ENCODE peak calls at places on chromosome 19, in ten cellular contexts. V is naive thymus-derived CD4-positive, alpha-beta T cell; D is upper lobe of left lung; O is CD8-positive, alpha-beta memory T cell; A is aorta; H is hepatocyte; W is ovary; Q is stomach; S is upper lobe of right lung; E is SJSA1. G is an unnamed sample.

GRCh38 chr19:8307400-8307964 is 676 bp downstream of the CD320 start:
- DNase-seq in V (no peak), D (no peak), O (no peak), A (peak; percentile 78), H (no peak), W (no peak), Q (peak; percentile 25), S (no peak), E (no peak), G (peak; percentile 35)

GRCh38 chr19:662207-662961 is 630 bp downstream of the RNF126 start:
- DNase-seq in V (peak; percentile 70), D (peak; percentile 91), O (peak; percentile 77), A (no peak), H (peak; percentile 75), W (no peak), Q (peak; percentile 68), S (peak; percentile 84), E (peak; percentile 47), G (no peak)

GRCh38 chr19:6233051-6233826 is 46.5 kb downstream of the MLLT1 start:
- DNase-seq in V (no peak), D (peak; percentile 84), O (no peak), A (peak; percentile 87), H (no peak), W (peak; percentile 73), Q (peak; percentile 83), S (peak; percentile 82), E (peak; percentile 18), G (peak; percentile 37)

GRCh38 chr19:53908933-53909415 is at the start of gene CACNG7:
- DNase-seq in V (no peak), D (no peak), O (no peak), A (no peak), H (no peak), W (no peak), Q (no peak), S (no peak), E (no peak), G (no peak)

GRCh38 chr19:48509467-48510194 is 2.0 kb downstream of the LMTK3 start:
- DNase-seq in V (no peak), D (no peak), O (no peak), A (no peak), H (no peak), W (no peak), Q (no peak), S (no peak), E (no peak), G (no peak)

GRCh38 chr19:8578642-8579265 is 1.5 kb upstream of the MYO1F start:
- DNase-seq in V (peak; percentile 75), D (no peak), O (peak; percentile 69), A (peak; percentile 91), H (peak; percentile 87), W (peak; percentile 82), Q (peak; percentile 83), S (peak; percentile 86), E (peak; percentile 61), G (no peak)

GRCh38 chr19:1383014-1383310 is 745 bp upstream of the NDUFS7 start:
- DNase-seq in V (no peak), D (no peak), O (no peak), A (no peak), H (no peak), W (no peak), Q (no peak), S (no peak), E (no peak), G (no peak)

GRCh38 chr19:29724102-29724641 is 9.1 kb upstream of the C19orf12 start:
- DNase-seq in V (peak; percentile 29), D (peak; percentile 83), O (no peak), A (no peak), H (peak; percentile 46), W (no peak), Q (no peak), S (no peak), E (no peak), G (no peak)

GRCh38 chr19:17802137-17802858 is 7.4 kb downstream of the B3GNT3 start:
- DNase-seq in V (no peak), D (no peak), O (no peak), A (no peak), H (no peak), W (no peak), Q (no peak), S (no peak), E (no peak), G (no peak)

GRCh38 chr19:46716013-46716671 is 772 bp downstream of the PRKD2 start:
- DNase-seq in V (no peak), D (no peak), O (no peak), A (peak; percentile 80), H (peak; percentile 57), W (no peak), Q (peak; percentile 39), S (no peak), E (no peak), G (peak; percentile 73)

GRCh38 chr19:17184381-17184841 is 30.7 kb upstream of the USE1 start:
- DNase-seq in V (peak; percentile 59), D (no peak), O (peak; percentile 68), A (no peak), H (no peak), W (no peak), Q (no peak), S (no peak), E (no peak), G (no peak)

GRCh38 chr19:24004166-24004565 is 82.8 kb upstream of the ZNF254 start:
- DNase-seq in V (no peak), D (no peak), O (no peak), A (no peak), H (no peak), W (no peak), Q (no peak), S (no peak), E (no peak), G (no peak)

GRCh38 chr19:17264641-17264979 is at the start of gene USHBP1:
- DNase-seq in V (no peak), D (no peak), O (no peak), A (no peak), H (no peak), W (no peak), Q (no peak), S (no peak), E (no peak), G (no peak)

GRCh38 chr19:18832331-18833140 is 777 bp downstream of the UPF1 start:
- DNase-seq in V (no peak), D (peak; percentile 35), O (no peak), A (no peak), H (peak; percentile 55), W (peak; percentile 67), Q (no peak), S (no peak), E (peak; percentile 42), G (no peak)

GRCh38 chr19:16394681-16395375 is 70.2 kb downstream of the KLF2 start:
- DNase-seq in V (no peak), D (no peak), O (no peak), A (no peak), H (no peak), W (no peak), Q (no peak), S (no peak), E (no peak), G (no peak)

GRCh38 chr19:3250675-3251074 is 26.2 kb downstream of the CELF5 start:
- DNase-seq in V (no peak), D (no peak), O (no peak), A (no peak), H (no peak), W (no peak), Q (no peak), S (no peak), E (no peak), G (no peak)
- H3K36me3 ChIP-seq in V (no peaks in the 10 kb centered on the region), D (no peaks in the 10 kb centered on the region), O (no peaks in the 10 kb centered on the region), A (no peaks in the 10 kb centered on the region), H (no peaks in the 10 kb centered on the region), W (no peaks in the 10 kb centered on the region), Q (no peaks in the 10 kb centered on the region), S (no peaks in the 10 kb centered on the region), E (no peaks in the 10 kb centered on the region), G (no peaks in the 10 kb centered on the region)

DNA sequence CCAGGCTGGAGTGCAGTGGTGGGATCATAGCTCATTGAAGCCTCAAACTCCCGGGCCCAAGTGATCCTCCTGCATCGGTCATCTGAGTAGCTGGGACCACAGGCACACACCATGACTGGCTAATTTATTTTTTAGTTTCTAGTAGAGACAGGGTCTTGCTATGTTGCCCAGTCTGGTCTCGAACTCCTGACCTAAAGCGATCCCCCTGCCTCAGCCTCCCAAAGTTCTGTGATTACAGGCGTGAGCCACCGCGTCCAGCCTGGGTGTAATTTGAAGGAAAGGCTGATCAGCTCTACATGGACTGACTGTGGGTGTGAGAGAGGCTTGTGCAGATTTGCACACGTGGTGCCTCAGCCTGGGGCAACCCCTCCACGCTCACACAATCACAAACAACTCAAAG is 31.1 kb downstream of the ADGRL1 start:
- DNase-seq in V (no peak), D (no peak), O (no peak), A (no peak), H (no peak), W (no peak), Q (no peak), S (no peak), E (no peak), G (no peak)
- H3K36me3 ChIP-seq in V (peaks cover 58% of the 10 kb centered on the region), D (peaks cover 3% of the 10 kb centered on the region), O (peaks cover 9% of the 10 kb centered on the region), A (no peaks in the 10 kb centered on the region), H (no peaks in the 10 kb centered on the region), W (no peaks in the 10 kb centered on the region), Q (peaks cover 81% of the 10 kb centered on the region), S (peaks cover 5% of the 10 kb centered on the region), E (no peaks in the 10 kb centered on the region), G (no peaks in the 10 kb centered on the region)

GRCh38 chr19:52022193-52022592 is 6.0 kb downstream of the ZNF614 start:
- DNase-seq in V (no peak), D (peak; percentile 73), O (no peak), A (no peak), H (no peak), W (no peak), Q (no peak), S (no peak), E (no peak), G (no peak)

DNA sequence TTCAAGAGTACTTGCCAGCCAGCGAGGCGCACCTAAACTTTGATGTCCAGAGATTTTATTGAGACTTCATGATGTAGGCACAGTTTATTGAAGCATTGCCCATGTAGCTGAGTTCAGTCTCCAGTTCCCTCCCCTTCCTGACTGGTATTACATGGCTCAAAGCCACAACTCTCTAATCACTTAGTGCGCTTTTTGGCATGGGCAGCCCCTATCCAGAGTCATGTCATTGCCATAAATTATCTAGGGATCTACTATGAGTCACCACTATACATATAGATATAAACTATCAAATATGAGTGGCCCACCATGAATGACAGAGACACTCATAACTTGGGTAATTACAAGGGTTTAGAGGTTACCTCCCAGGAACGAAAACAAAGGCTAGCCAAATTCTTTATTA is 7.7 kb downstream of the ZNF614 start:
- DNase-seq in V (no peak), D (no peak), O (no peak), A (no peak), H (no peak), W (no peak), Q (no peak), S (no peak), E (no peak), G (no peak)
- H3K36me3 ChIP-seq in V (peaks cover 95% of the 10 kb centered on the region), D (peaks cover 34% of the 10 kb centered on the region), O (peaks cover 73% of the 10 kb centered on the region), A (peaks cover 56% of the 10 kb centered on the region), H (peaks cover 22% of the 10 kb centered on the region), W (peaks cover 6% of the 10 kb centered on the region), Q (peaks cover 100% of the 10 kb centered on the region), S (peaks cover 57% of the 10 kb centered on the region), E (peaks cover 87% of the 10 kb centered on the region), G (peaks cover 98% of the 10 kb centered on the region)

DNA sequence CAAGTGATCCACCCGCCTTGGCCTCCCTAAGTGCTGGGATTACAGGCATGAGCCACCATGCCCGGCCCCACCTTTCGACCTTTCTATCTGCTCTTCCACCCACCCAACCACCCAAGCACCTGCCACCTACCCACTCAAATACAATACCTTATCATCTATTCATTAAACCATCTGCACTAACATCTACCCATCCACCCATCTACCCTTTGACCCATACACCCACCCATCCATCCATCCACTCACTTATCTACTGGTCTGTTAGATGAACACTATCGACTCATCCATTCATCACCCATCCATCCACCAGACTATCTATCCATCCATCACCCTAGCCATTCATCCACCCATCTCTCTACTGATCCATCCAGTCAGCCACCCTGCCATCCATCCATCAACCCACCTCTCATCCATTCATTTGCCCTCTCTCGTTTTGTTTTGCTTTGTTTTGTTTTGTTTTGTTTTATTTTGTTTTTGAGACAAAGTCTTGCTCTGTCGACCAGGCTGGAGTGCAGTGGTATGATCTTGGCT is 17.2 kb downstream of the EML2 start:
- DNase-seq in V (no peak), D (no peak), O (no peak), A (no peak), H (no peak), W (no peak), Q (no peak), S (no peak), E (no peak), G (no peak)
- H3K36me3 ChIP-seq in V (peaks cover 76% of the 10 kb centered on the region), D (peaks cover 14% of the 10 kb centered on the region), O (peaks cover 10% of the 10 kb centered on the region), A (peaks cover 3% of the 10 kb centered on the region), H (no peaks in the 10 kb centered on the region), W (no peaks in the 10 kb centered on the region), Q (peaks cover 99% of the 10 kb centered on the region), S (peaks cover 42% of the 10 kb centered on the region), E (peaks cover 80% of the 10 kb centered on the region), G (peaks cover 77% of the 10 kb centered on the region)

G was measured in RWPE2.